ENCODE peak calls at places on chromosomes 16 and 17, in seven cellular contexts. One of them, this sample, is unnamed.

GRCh38 chr16:28186752-28187151 is 25.0 kb downstream of the XPO6 start:
- DNase-seq in A549: no peak
- DNase-seq in fibroblast of the aortic adventitia: no peak
- DNase-seq in heart right ventricle: no peak
- DNase-seq in endodermal cell: no peak
- DNase-seq in upper lobe of left lung: no peak
- DNase-seq in fibroblast of mammary gland: peak
- DNase-seq in this sample: no peak

GRCh38 chr16:24347556-24347955 is 91.4 kb downstream of the CACNG3 start:
- DNase-seq in fibroblast of the aortic adventitia: no peak
- DNase-seq in fibroblast of mammary gland: no peak
- DNase-seq in heart right ventricle: no peak
- DNase-seq in endodermal cell: peak
- DNase-seq in A549: no peak
- DNase-seq in upper lobe of left lung: no peak
- DNase-seq in this sample: no peak

GRCh38 chr16:58306327-58306726 is 11.5 kb upstream of the PRSS54 start:
- DNase-seq in fibroblast of the aortic adventitia: peak
- DNase-seq in fibroblast of mammary gland: peak
- DNase-seq in heart right ventricle: no peak
- DNase-seq in A549: no peak
- DNase-seq in upper lobe of left lung: no peak
- DNase-seq in endodermal cell: peak
- DNase-seq in this sample: no peak

GRCh38 chr17:81049973-81050551 is 15.1 kb downstream of the BAIAP2 start:
- DNase-seq in upper lobe of left lung: peak
- DNase-seq in A549: no peak
- DNase-seq in endodermal cell: no peak
- DNase-seq in fibroblast of mammary gland: peak
- DNase-seq in fibroblast of the aortic adventitia: no peak
- DNase-seq in heart right ventricle: no peak
- DNase-seq in this sample: no peak

GRCh38 chr16:52254753-52255152 is 292.2 kb downstream of the TOX3 start:
- DNase-seq in upper lobe of left lung: no peak
- DNase-seq in heart right ventricle: no peak
- DNase-seq in fibroblast of mammary gland: no peak
- DNase-seq in endodermal cell: no peak
- DNase-seq in A549: no peak
- DNase-seq in fibroblast of the aortic adventitia: no peak
- DNase-seq in this sample: no peak

GRCh38 chr16:72847187-72848044 is 200.5 kb downstream of the ZFHX3 start:
- DNase-seq in fibroblast of mammary gland: peak
- DNase-seq in A549: peak
- DNase-seq in fibroblast of the aortic adventitia: peak
- DNase-seq in upper lobe of left lung: no peak
- DNase-seq in endodermal cell: peak
- DNase-seq in heart right ventricle: peak
- DNase-seq in this sample: no peak

GRCh38 chr17:35345926-35346771 is 27.3 kb downstream of the SLFN11 start:
- DNase-seq in upper lobe of left lung: peak
- DNase-seq in fibroblast of the aortic adventitia: peak
- DNase-seq in fibroblast of mammary gland: peak
- DNase-seq in A549: no peak
- DNase-seq in endodermal cell: peak
- DNase-seq in heart right ventricle: peak
- DNase-seq in this sample: peak

GRCh38 chr16:88430524-88431446 is 22.3 kb upstream of the ZFPM1 start:
- DNase-seq in upper lobe of left lung: peak
- DNase-seq in endodermal cell: peak
- DNase-seq in fibroblast of the aortic adventitia: no peak
- DNase-seq in fibroblast of mammary gland: no peak
- DNase-seq in A549: no peak
- DNase-seq in heart right ventricle: peak
- DNase-seq in this sample: no peak

GRCh38 chr17:47684535-47685193 is 9.3 kb upstream of the TBKBP1 start:
- DNase-seq in fibroblast of the aortic adventitia: no peak
- DNase-seq in endodermal cell: peak
- DNase-seq in heart right ventricle: no peak
- DNase-seq in fibroblast of mammary gland: no peak
- DNase-seq in upper lobe of left lung: no peak
- DNase-seq in A549: no peak
- DNase-seq in this sample: no peak

GRCh38 chr17:1890758-1891450 is 61.1 kb downstream of the RPA1 start:
- DNase-seq in fibroblast of mammary gland: no peak
- DNase-seq in endodermal cell: no peak
- DNase-seq in fibroblast of the aortic adventitia: no peak
- DNase-seq in heart right ventricle: no peak
- DNase-seq in A549: no peak
- DNase-seq in upper lobe of left lung: no peak
- DNase-seq in this sample: no peak

GRCh38 chr17:2396192-2396567 is 4.7 kb downstream of the MNT start:
- DNase-seq in fibroblast of the aortic adventitia: no peak
- DNase-seq in heart right ventricle: no peak
- DNase-seq in endodermal cell: no peak
- DNase-seq in upper lobe of left lung: no peak
- DNase-seq in A549: no peak
- DNase-seq in fibroblast of mammary gland: no peak
- DNase-seq in this sample: no peak

GRCh38 chr17:76735006-76735405 is 2.1 kb downstream of the SRSF2 start:
- DNase-seq in A549: no peak
- DNase-seq in upper lobe of left lung: no peak
- DNase-seq in endodermal cell: no peak
- DNase-seq in heart right ventricle: no peak
- DNase-seq in fibroblast of mammary gland: peak
- DNase-seq in fibroblast of the aortic adventitia: peak
- DNase-seq in this sample: no peak

GRCh38 chr17:79132271-79133064 is 57.8 kb downstream of the ENGASE start:
- DNase-seq in fibroblast of the aortic adventitia: no peak
- DNase-seq in heart right ventricle: no peak
- DNase-seq in fibroblast of mammary gland: no peak
- DNase-seq in A549: no peak
- DNase-seq in endodermal cell: no peak
- DNase-seq in upper lobe of left lung: no peak
- DNase-seq in this sample: no peak

GRCh38 chr17:81165246-81166032 is at the start of gene PVALEF:
- DNase-seq in fibroblast of mammary gland: no peak
- DNase-seq in upper lobe of left lung: no peak
- DNase-seq in endodermal cell: peak
- DNase-seq in fibroblast of the aortic adventitia: no peak
- DNase-seq in A549: peak
- DNase-seq in heart right ventricle: no peak
- DNase-seq in this sample: no peak

GRCh38 chr16:51025588-51026290 is 125.3 kb downstream of the SALL1 start:
- DNase-seq in fibroblast of mammary gland: no peak
- DNase-seq in endodermal cell: no peak
- DNase-seq in fibroblast of the aortic adventitia: no peak
- DNase-seq in upper lobe of left lung: no peak
- DNase-seq in heart right ventricle: no peak
- DNase-seq in A549: no peak
- DNase-seq in this sample: no peak

GRCh38 chr16:72612271-72612670 is 435.7 kb downstream of the ZFHX3 start:
- DNase-seq in heart right ventricle: no peak
- DNase-seq in upper lobe of left lung: no peak
- DNase-seq in A549: no peak
- DNase-seq in fibroblast of the aortic adventitia: peak
- DNase-seq in endodermal cell: no peak
- DNase-seq in fibroblast of mammary gland: peak
- DNase-seq in this sample: no peak

GRCh38 chr16:1054660-1055556 is 17.6 kb upstream of the SSTR5 start:
- DNase-seq in heart right ventricle: peak
- DNase-seq in upper lobe of left lung: peak
- DNase-seq in fibroblast of the aortic adventitia: peak
- DNase-seq in endodermal cell: peak
- DNase-seq in A549: peak
- DNase-seq in fibroblast of mammary gland: peak
- DNase-seq in this sample: no peak

GRCh38 chr17:62675260-62675659 is 47.8 kb downstream of the MRC2 start:
- DNase-seq in fibroblast of mammary gland: no peak
- DNase-seq in endodermal cell: no peak
- DNase-seq in fibroblast of the aortic adventitia: peak
- DNase-seq in heart right ventricle: no peak
- DNase-seq in A549: no peak
- DNase-seq in upper lobe of left lung: no peak
- DNase-seq in this sample: no peak

GRCh38 chr17:15096511-15096910 is 168.6 kb downstream of the PMP22 start:
- DNase-seq in heart right ventricle: no peak
- DNase-seq in A549: no peak
- DNase-seq in fibroblast of mammary gland: no peak
- DNase-seq in endodermal cell: no peak
- DNase-seq in fibroblast of the aortic adventitia: no peak
- DNase-seq in upper lobe of left lung: no peak
- DNase-seq in this sample: no peak

GRCh38 chr16:72287646-72288045 is 115.7 kb upstream of the PMFBP1 start:
- DNase-seq in fibroblast of mammary gland: no peak
- DNase-seq in endodermal cell: no peak
- DNase-seq in heart right ventricle: no peak
- DNase-seq in fibroblast of the aortic adventitia: no peak
- DNase-seq in A549: no peak
- DNase-seq in upper lobe of left lung: no peak
- DNase-seq in this sample: no peak

GRCh38 chr16:75288596-75289120 is 37.2 kb upstream of the BCAR1 start:
- DNase-seq in upper lobe of left lung: no peak
- DNase-seq in fibroblast of mammary gland: no peak
- DNase-seq in fibroblast of the aortic adventitia: no peak
- DNase-seq in endodermal cell: no peak
- DNase-seq in heart right ventricle: no peak
- DNase-seq in A549: no peak
- DNase-seq in this sample: no peak

GRCh38 chr17:82737981-82738877 is 2.8 kb downstream of the FN3K start:
- DNase-seq in heart right ventricle: peak
- DNase-seq in A549: no peak
- DNase-seq in fibroblast of the aortic adventitia: no peak
- DNase-seq in fibroblast of mammary gland: peak
- DNase-seq in endodermal cell: peak
- DNase-seq in upper lobe of left lung: peak
- DNase-seq in this sample: no peak

GRCh38 chr17:45782889-45783592 is 1.1 kb upstream of the CRHR1 start:
- DNase-seq in fibroblast of the aortic adventitia: no peak
- DNase-seq in A549: peak
- DNase-seq in endodermal cell: peak
- DNase-seq in heart right ventricle: no peak
- DNase-seq in upper lobe of left lung: no peak
- DNase-seq in fibroblast of mammary gland: no peak
- DNase-seq in this sample: no peak
- TF ChIP-seq CTCF in fibroblast of the aortic adventitia: peak
- TF ChIP-seq CTCF in A549: peak
- TF ChIP-seq CTCF in endodermal cell: peak
- TF ChIP-seq CTCF in heart right ventricle: peak
- TF ChIP-seq CTCF in upper lobe of left lung: peak
- TF ChIP-seq CTCF in fibroblast of mammary gland: no peak
- TF ChIP-seq CTCF in this sample: no peak

GRCh38 chr16:2752035-2752849 is at the start of gene SRRM2:
- DNase-seq in endodermal cell: peak
- DNase-seq in fibroblast of mammary gland: peak
- DNase-seq in upper lobe of left lung: peak
- DNase-seq in A549: peak
- DNase-seq in fibroblast of the aortic adventitia: peak
- DNase-seq in heart right ventricle: peak
- DNase-seq in this sample: peak
- H3K4me3 ChIP-seq in endodermal cell: peak
- H3K4me3 ChIP-seq in fibroblast of mammary gland: peak
- H3K4me3 ChIP-seq in upper lobe of left lung: peak
- H3K4me3 ChIP-seq in A549: peak
- H3K4me3 ChIP-seq in fibroblast of the aortic adventitia: peak
- H3K4me3 ChIP-seq in heart right ventricle: peak
- H3K4me3 ChIP-seq in this sample: peak

GRCh38 chr17:37844977-37845293 is 79.3 kb upstream of the TBC1D3K start:
- DNase-seq in heart right ventricle: no peak
- DNase-seq in fibroblast of the aortic adventitia: no peak
- DNase-seq in A549: no peak
- DNase-seq in upper lobe of left lung: no peak
- DNase-seq in fibroblast of mammary gland: no peak
- DNase-seq in endodermal cell: no peak
- DNase-seq in this sample: no peak
- TF ChIP-seq CTCF in heart right ventricle: no peak
- TF ChIP-seq CTCF in fibroblast of the aortic adventitia: no peak
- TF ChIP-seq CTCF in A549: no peak
- TF ChIP-seq CTCF in upper lobe of left lung: no peak
- TF ChIP-seq CTCF in fibroblast of mammary gland: no peak
- TF ChIP-seq CTCF in endodermal cell: no peak
- TF ChIP-seq CTCF in this sample: no peak

DNA sequence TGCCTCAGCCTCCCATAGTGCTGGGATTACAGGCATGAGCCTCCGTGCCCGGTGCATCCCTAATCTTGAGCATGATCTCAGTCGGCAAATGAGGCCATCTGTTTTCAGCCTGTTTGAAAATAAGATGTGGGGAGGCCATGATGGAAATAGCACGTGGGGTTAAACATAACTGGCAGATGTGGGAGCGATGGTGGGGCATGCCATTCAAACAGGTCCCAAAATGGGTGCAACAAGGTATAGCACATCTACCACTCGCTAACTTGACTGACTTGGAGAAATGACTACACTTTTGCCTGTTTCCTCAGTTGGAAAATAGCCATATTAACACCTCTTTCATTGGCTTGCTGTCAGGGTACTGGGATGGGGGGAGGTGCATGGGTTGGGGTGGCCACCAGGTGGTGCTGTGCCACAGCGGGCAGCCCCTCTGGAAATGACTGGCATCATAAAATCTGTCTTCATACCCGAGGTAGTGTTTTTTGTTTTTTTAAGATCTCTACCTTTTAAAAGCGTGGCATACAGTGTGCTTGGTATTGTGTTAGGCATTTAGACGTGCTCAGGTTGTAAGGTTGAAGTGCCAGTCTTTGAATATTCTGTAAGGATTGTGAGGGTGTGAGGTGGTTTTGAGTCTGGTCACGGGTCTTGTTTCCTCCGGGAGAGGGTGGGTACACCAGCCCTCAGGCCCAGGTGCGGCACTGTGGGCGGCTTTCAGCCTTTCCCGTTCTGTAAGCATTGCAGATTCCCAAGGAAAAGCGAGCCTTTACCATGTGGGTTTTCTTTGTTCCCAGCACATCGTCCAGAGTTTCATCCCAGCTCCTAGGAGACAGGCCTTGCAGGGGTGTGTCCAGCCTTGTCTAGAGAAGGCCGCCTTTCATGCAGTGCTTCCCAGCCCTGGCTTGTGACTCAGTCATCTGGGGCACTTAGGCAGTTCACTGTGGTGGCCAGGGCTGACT is 2.9 kb upstream of the TTYH2 start:
- DNase-seq in A549: peak
- DNase-seq in fibroblast of the aortic adventitia: peak
- DNase-seq in heart right ventricle: peak
- DNase-seq in endodermal cell: peak
- DNase-seq in upper lobe of left lung: peak
- DNase-seq in fibroblast of mammary gland: peak
- DNase-seq in this sample: no peak
- H3K4me3 ChIP-seq in A549: no peak
- H3K4me3 ChIP-seq in fibroblast of the aortic adventitia: peak
- H3K4me3 ChIP-seq in heart right ventricle: no peak
- H3K4me3 ChIP-seq in endodermal cell: peak
- H3K4me3 ChIP-seq in upper lobe of left lung: no peak
- H3K4me3 ChIP-seq in fibroblast of mammary gland: no peak
- H3K4me3 ChIP-seq in this sample: no peak

GRCh38 chr16:67534420-67534819 is 5.8 kb downstream of the RIPOR1 start:
- DNase-seq in upper lobe of left lung: no peak
- DNase-seq in fibroblast of mammary gland: no peak
- DNase-seq in endodermal cell: no peak
- DNase-seq in fibroblast of the aortic adventitia: no peak
- DNase-seq in heart right ventricle: no peak
- DNase-seq in A549: no peak
- DNase-seq in this sample: no peak
- TF ChIP-seq CTCF in upper lobe of left lung: no peak
- TF ChIP-seq CTCF in fibroblast of mammary gland: no peak
- TF ChIP-seq CTCF in endodermal cell: peak
- TF ChIP-seq CTCF in fibroblast of the aortic adventitia: no peak
- TF ChIP-seq CTCF in heart right ventricle: no peak
- TF ChIP-seq CTCF in A549: no peak
- TF ChIP-seq CTCF in this sample: no peak